ENCODE peak calls at places on chromosomes 3 and 15, in five cellular contexts. S is globus pallidus, Q is NCI-H1436 treated with DMSO at 0.1 percent for 48 hours, F is RWPE1, K is EH. D is an unnamed sample.

GRCh38 chr3:42539871-42540714 is 37.6 kb downstream of the VIPR1 start:
- DNase-seq in Q (no peak), F (peak), K (peak), S (no peak), D (peak)

GRCh38 chr3:110519066-110519465 is 552.5 kb upstream of the NECTIN3 start:
- DNase-seq in K (no peak), F (no peak), Q (no peak), S (no peak), D (no peak)

GRCh38 chr3:31377045-31377642 is 155.6 kb upstream of the STT3B start:
- DNase-seq in K (peak), Q (no peak), S (no peak), F (peak), D (peak)

GRCh38 chr3:102745881-102746280 is 311.1 kb downstream of the ZPLD1 start:
- DNase-seq in K (no peak), F (no peak), S (no peak), Q (no peak), D (no peak)

GRCh38 chr15:72445426-72445825 is 28.7 kb upstream of the ARIH1 start:
- DNase-seq in Q (no peak), K (no peak), F (no peak), S (no peak), D (no peak)

GRCh38 chr3:155495387-155495786 is 201.9 kb upstream of the STRIT1 start:
- DNase-seq in Q (no peak), S (no peak), F (no peak), K (peak), D (no peak)

GRCh38 chr3:129536806-129537205 is 6.2 kb upstream of the H1-8 start:
- DNase-seq in F (no peak), S (no peak), Q (no peak), K (no peak), D (no peak)

GRCh38 chr3:70774641-70775040 is 462.2 kb upstream of the MDFIC2 start:
- DNase-seq in Q (no peak), F (no peak), K (no peak), S (no peak), D (no peak)

GRCh38 chr3:154549391-154549790 is 119.4 kb upstream of the GPR149 start:
- DNase-seq in K (no peak), S (no peak), Q (no peak), F (no peak), D (no peak)

GRCh38 chr3:177110308-177111254 is 86.7 kb downstream of the TBL1XR1 start:
- DNase-seq in Q (no peak), F (no peak), S (no peak), K (no peak), D (no peak)

GRCh38 chr3:30498587-30498967 is 107.8 kb upstream of the TGFBR2 start:
- DNase-seq in K (no peak), F (no peak), Q (no peak), S (no peak), D (no peak)